ENCODE peak calls at places on chromosome 5, in nine cellular contexts. One of them, this sample, is unnamed.

GRCh38 chr5:89028579-89029272 is 145.7 kb upstream of the MEF2C start:
- DNase-seq in upper lobe of right lung: no peak
- DNase-seq in CD4-positive, alpha-beta T cell: no peak
- DNase-seq in GM23248: peak; percentile 77
- DNase-seq in thyroid gland: no peak
- DNase-seq in left lung: no peak
- DNase-seq in right lobe of liver: no peak
- DNase-seq in OCI-LY7: no peak
- DNase-seq in adrenal gland: no peak
- DNase-seq in this sample: no peak

GRCh38 chr5:9196403-9197224 is 349.3 kb downstream of the SEMA5A start:
- DNase-seq in GM23248: peak; percentile 78
- DNase-seq in CD4-positive, alpha-beta T cell: no peak
- DNase-seq in left lung: no peak
- DNase-seq in adrenal gland: no peak
- DNase-seq in thyroid gland: no peak
- DNase-seq in OCI-LY7: no peak
- DNase-seq in right lobe of liver: no peak
- DNase-seq in upper lobe of right lung: no peak
- DNase-seq in this sample: no peak

GRCh38 chr5:83204651-83205050 is 127.3 kb downstream of the XRCC4 start:
- DNase-seq in adrenal gland: no peak
- DNase-seq in right lobe of liver: no peak
- DNase-seq in GM23248: no peak
- DNase-seq in left lung: no peak
- DNase-seq in upper lobe of right lung: no peak
- DNase-seq in OCI-LY7: no peak
- DNase-seq in CD4-positive, alpha-beta T cell: no peak
- DNase-seq in thyroid gland: no peak
- DNase-seq in this sample: no peak

GRCh38 chr5:174793684-174794328 is 69.4 kb downstream of the MSX2 start:
- DNase-seq in CD4-positive, alpha-beta T cell: peak; percentile 29
- DNase-seq in upper lobe of right lung: peak; percentile 76
- DNase-seq in thyroid gland: peak; percentile 52
- DNase-seq in OCI-LY7: peak; percentile 29
- DNase-seq in right lobe of liver: peak; percentile 64
- DNase-seq in GM23248: peak; percentile 83
- DNase-seq in adrenal gland: peak; percentile 59
- DNase-seq in left lung: peak; percentile 44
- DNase-seq in this sample: peak; percentile 18

GRCh38 chr5:14109041-14109747 is 33.9 kb upstream of the TRIO start:
- DNase-seq in GM23248: peak; percentile 91
- DNase-seq in upper lobe of right lung: no peak
- DNase-seq in OCI-LY7: no peak
- DNase-seq in adrenal gland: no peak
- DNase-seq in thyroid gland: no peak
- DNase-seq in right lobe of liver: no peak
- DNase-seq in left lung: no peak
- DNase-seq in CD4-positive, alpha-beta T cell: no peak
- DNase-seq in this sample: no peak

GRCh38 chr5:14743601-14744295 is 79.2 kb downstream of the OTULIN start:
- DNase-seq in thyroid gland: no peak
- DNase-seq in left lung: no peak
- DNase-seq in adrenal gland: no peak
- DNase-seq in OCI-LY7: no peak
- DNase-seq in GM23248: peak; percentile 75
- DNase-seq in right lobe of liver: no peak
- DNase-seq in upper lobe of right lung: no peak
- DNase-seq in CD4-positive, alpha-beta T cell: no peak
- DNase-seq in this sample: no peak

GRCh38 chr5:158145827-158146226 is 286.9 kb upstream of the CLINT1 start:
- DNase-seq in upper lobe of right lung: no peak
- DNase-seq in CD4-positive, alpha-beta T cell: no peak
- DNase-seq in OCI-LY7: no peak
- DNase-seq in right lobe of liver: no peak
- DNase-seq in adrenal gland: no peak
- DNase-seq in left lung: no peak
- DNase-seq in GM23248: no peak
- DNase-seq in thyroid gland: no peak
- DNase-seq in this sample: no peak

GRCh38 chr5:17796757-17797398 is 162.6 kb downstream of the TAF11L14 start:
- DNase-seq in GM23248: no peak
- DNase-seq in CD4-positive, alpha-beta T cell: no peak
- DNase-seq in OCI-LY7: no peak
- DNase-seq in left lung: no peak
- DNase-seq in upper lobe of right lung: no peak
- DNase-seq in right lobe of liver: no peak
- DNase-seq in thyroid gland: no peak
- DNase-seq in adrenal gland: no peak
- DNase-seq in this sample: no peak

GRCh38 chr5:42749020-42749419 is 7.6 kb upstream of the CCDC152 start:
- DNase-seq in right lobe of liver: no peak
- DNase-seq in adrenal gland: no peak
- DNase-seq in OCI-LY7: no peak
- DNase-seq in CD4-positive, alpha-beta T cell: no peak
- DNase-seq in left lung: no peak
- DNase-seq in GM23248: peak; percentile 10
- DNase-seq in upper lobe of right lung: no peak
- DNase-seq in thyroid gland: no peak
- DNase-seq in this sample: no peak

GRCh38 chr5:57468481-57469165 is 14.0 kb downstream of the ACTBL2 start:
- DNase-seq in CD4-positive, alpha-beta T cell: no peak
- DNase-seq in thyroid gland: no peak
- DNase-seq in OCI-LY7: no peak
- DNase-seq in adrenal gland: no peak
- DNase-seq in upper lobe of right lung: no peak
- DNase-seq in right lobe of liver: no peak
- DNase-seq in GM23248: peak; percentile 89
- DNase-seq in left lung: no peak
- DNase-seq in this sample: no peak

GRCh38 chr5:138953370-138954256 is 78.5 kb upstream of the LRRTM2 start:
- DNase-seq in upper lobe of right lung: peak; percentile 88
- DNase-seq in left lung: peak; percentile 91
- DNase-seq in GM23248: peak; percentile 76
- DNase-seq in right lobe of liver: peak; percentile 81
- DNase-seq in adrenal gland: peak; percentile 97
- DNase-seq in thyroid gland: peak; percentile 96
- DNase-seq in OCI-LY7: no peak
- DNase-seq in CD4-positive, alpha-beta T cell: no peak
- DNase-seq in this sample: no peak

GRCh38 chr5:73447234-73448071 is 1.1 kb downstream of the FOXD1 start:
- DNase-seq in OCI-LY7: peak; percentile 57
- DNase-seq in right lobe of liver: no peak
- DNase-seq in CD4-positive, alpha-beta T cell: peak; percentile 40
- DNase-seq in upper lobe of right lung: peak; percentile 63
- DNase-seq in GM23248: peak; percentile 88
- DNase-seq in left lung: no peak
- DNase-seq in thyroid gland: no peak
- DNase-seq in adrenal gland: no peak
- DNase-seq in this sample: peak; percentile 30

GRCh38 chr5:153784277-153784676 is 254.4 kb downstream of the FAM114A2 start:
- DNase-seq in GM23248: peak; percentile 59
- DNase-seq in upper lobe of right lung: no peak
- DNase-seq in adrenal gland: no peak
- DNase-seq in OCI-LY7: no peak
- DNase-seq in thyroid gland: no peak
- DNase-seq in left lung: no peak
- DNase-seq in CD4-positive, alpha-beta T cell: no peak
- DNase-seq in right lobe of liver: no peak
- DNase-seq in this sample: no peak

GRCh38 chr5:135721548-135722090 is 112.8 kb upstream of the SLC25A48 start:
- DNase-seq in OCI-LY7: no peak
- DNase-seq in upper lobe of right lung: no peak
- DNase-seq in GM23248: no peak
- DNase-seq in thyroid gland: no peak
- DNase-seq in right lobe of liver: no peak
- DNase-seq in left lung: no peak
- DNase-seq in CD4-positive, alpha-beta T cell: no peak
- DNase-seq in adrenal gland: no peak
- DNase-seq in this sample: no peak

GRCh38 chr5:159341914-159342313 is 11.6 kb upstream of the IL12B start:
- DNase-seq in adrenal gland: peak; percentile 91
- DNase-seq in thyroid gland: peak; percentile 72
- DNase-seq in GM23248: peak; percentile 93
- DNase-seq in OCI-LY7: no peak
- DNase-seq in left lung: peak; percentile 81
- DNase-seq in upper lobe of right lung: peak; percentile 72
- DNase-seq in right lobe of liver: peak; percentile 73
- DNase-seq in CD4-positive, alpha-beta T cell: peak; percentile 25
- DNase-seq in this sample: peak; percentile 53

GRCh38 chr5:625516-625915 is 13.4 kb downstream of the CEP72 start:
- DNase-seq in upper lobe of right lung: peak; percentile 41
- DNase-seq in thyroid gland: no peak
- DNase-seq in right lobe of liver: no peak
- DNase-seq in OCI-LY7: no peak
- DNase-seq in adrenal gland: no peak
- DNase-seq in GM23248: no peak
- DNase-seq in CD4-positive, alpha-beta T cell: no peak
- DNase-seq in left lung: peak; percentile 24
- DNase-seq in this sample: peak; percentile 1

GRCh38 chr5:175082346-175082745 is 358.0 kb downstream of the MSX2 start:
- DNase-seq in thyroid gland: no peak
- DNase-seq in upper lobe of right lung: no peak
- DNase-seq in CD4-positive, alpha-beta T cell: no peak
- DNase-seq in GM23248: no peak
- DNase-seq in adrenal gland: no peak
- DNase-seq in left lung: no peak
- DNase-seq in right lobe of liver: no peak
- DNase-seq in OCI-LY7: no peak
- DNase-seq in this sample: no peak

GRCh38 chr5:108212775-108213346 is 169.0 kb downstream of the FBXL17 start:
- DNase-seq in CD4-positive, alpha-beta T cell: no peak
- DNase-seq in right lobe of liver: no peak
- DNase-seq in left lung: peak; percentile 36
- DNase-seq in thyroid gland: peak; percentile 84
- DNase-seq in upper lobe of right lung: no peak
- DNase-seq in OCI-LY7: no peak
- DNase-seq in adrenal gland: no peak
- DNase-seq in GM23248: peak; percentile 10
- DNase-seq in this sample: no peak

GRCh38 chr5:146540421-146540820 is 24.4 kb upstream of the GPR151 start:
- DNase-seq in thyroid gland: no peak
- DNase-seq in left lung: no peak
- DNase-seq in adrenal gland: no peak
- DNase-seq in OCI-LY7: no peak
- DNase-seq in CD4-positive, alpha-beta T cell: no peak
- DNase-seq in right lobe of liver: no peak
- DNase-seq in GM23248: peak; percentile 25
- DNase-seq in upper lobe of right lung: no peak
- DNase-seq in this sample: no peak

GRCh38 chr5:44398382-44398781 is 9.2 kb upstream of the FGF10 start:
- DNase-seq in left lung: no peak
- DNase-seq in upper lobe of right lung: no peak
- DNase-seq in OCI-LY7: no peak
- DNase-seq in adrenal gland: no peak
- DNase-seq in GM23248: no peak
- DNase-seq in thyroid gland: no peak
- DNase-seq in right lobe of liver: no peak
- DNase-seq in CD4-positive, alpha-beta T cell: no peak
- DNase-seq in this sample: no peak

GRCh38 chr5:44401611-44402010 is 12.4 kb upstream of the FGF10 start:
- DNase-seq in OCI-LY7: no peak
- DNase-seq in left lung: no peak
- DNase-seq in right lobe of liver: no peak
- DNase-seq in adrenal gland: no peak
- DNase-seq in GM23248: no peak
- DNase-seq in thyroid gland: no peak
- DNase-seq in upper lobe of right lung: no peak
- DNase-seq in CD4-positive, alpha-beta T cell: no peak
- DNase-seq in this sample: no peak

GRCh38 chr5:44396312-44396711 is 7.1 kb upstream of the FGF10 start:
- DNase-seq in thyroid gland: no peak
- DNase-seq in left lung: no peak
- DNase-seq in CD4-positive, alpha-beta T cell: no peak
- DNase-seq in OCI-LY7: no peak
- DNase-seq in right lobe of liver: no peak
- DNase-seq in upper lobe of right lung: no peak
- DNase-seq in adrenal gland: no peak
- DNase-seq in GM23248: no peak
- DNase-seq in this sample: no peak

DNA sequence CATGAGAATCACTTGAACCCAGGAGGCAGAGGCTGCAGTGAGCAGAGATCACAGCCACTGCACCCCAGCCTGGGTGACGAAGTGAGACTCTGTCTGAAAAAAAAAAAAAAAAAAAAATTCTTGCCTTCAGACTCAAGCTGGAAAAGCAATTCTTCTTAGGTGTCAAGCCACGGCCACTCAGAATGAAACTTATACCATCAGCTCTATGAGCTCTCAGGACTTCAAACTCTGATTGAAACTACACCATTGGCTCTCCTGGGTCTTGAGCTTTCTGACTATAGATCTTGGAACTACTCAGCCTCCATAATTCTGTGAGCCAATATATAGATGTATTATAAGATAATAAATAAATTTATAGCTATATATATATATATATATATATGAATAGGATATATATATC is 12.9 kb upstream of the FGF10 start:
- DNase-seq in right lobe of liver: no peak
- DNase-seq in adrenal gland: no peak
- DNase-seq in GM23248: no peak
- DNase-seq in thyroid gland: no peak
- DNase-seq in upper lobe of right lung: no peak
- DNase-seq in OCI-LY7: no peak
- DNase-seq in left lung: no peak
- DNase-seq in CD4-positive, alpha-beta T cell: no peak
- DNase-seq in this sample: no peak
- H3K9me3 ChIP-seq in right lobe of liver: no peaks in the 10 kb centered on the region
- H3K9me3 ChIP-seq in adrenal gland: no peaks in the 10 kb centered on the region
- H3K9me3 ChIP-seq in GM23248: no peaks in the 10 kb centered on the region
- H3K9me3 ChIP-seq in thyroid gland: no peaks in the 10 kb centered on the region
- H3K9me3 ChIP-seq in upper lobe of right lung: no peaks in the 10 kb centered on the region
- H3K9me3 ChIP-seq in OCI-LY7: no peaks in the 10 kb centered on the region
- H3K9me3 ChIP-seq in left lung: no peaks in the 10 kb centered on the region
- H3K9me3 ChIP-seq in CD4-positive, alpha-beta T cell: no peaks in the 10 kb centered on the region
- H3K9me3 ChIP-seq in this sample: no peaks in the 10 kb centered on the region

GRCh38 chr5:50318220-50318619 is 122.9 kb downstream of the EMB start:
- DNase-seq in GM23248: no peak
- DNase-seq in CD4-positive, alpha-beta T cell: no peak
- DNase-seq in adrenal gland: no peak
- DNase-seq in right lobe of liver: no peak
- DNase-seq in thyroid gland: no peak
- DNase-seq in OCI-LY7: no peak
- DNase-seq in left lung: no peak
- DNase-seq in upper lobe of right lung: no peak
- DNase-seq in this sample: no peak
- H3K9me3 ChIP-seq in GM23248: no peaks in the 10 kb centered on the region
- H3K9me3 ChIP-seq in CD4-positive, alpha-beta T cell: no peaks in the 10 kb centered on the region
- H3K9me3 ChIP-seq in adrenal gland: no peaks in the 10 kb centered on the region
- H3K9me3 ChIP-seq in right lobe of liver: no peaks in the 10 kb centered on the region
- H3K9me3 ChIP-seq in thyroid gland: no peaks in the 10 kb centered on the region
- H3K9me3 ChIP-seq in OCI-LY7: no peaks in the 10 kb centered on the region
- H3K9me3 ChIP-seq in left lung: no peaks in the 10 kb centered on the region
- H3K9me3 ChIP-seq in upper lobe of right lung: no peaks in the 10 kb centered on the region
- H3K9me3 ChIP-seq in this sample: no peaks in the 10 kb centered on the region

GRCh38 chr5:113806823-113807222 is 293.3 kb downstream of the YTHDC2 start:
- DNase-seq in OCI-LY7: no peak
- DNase-seq in CD4-positive, alpha-beta T cell: no peak
- DNase-seq in upper lobe of right lung: no peak
- DNase-seq in adrenal gland: no peak
- DNase-seq in left lung: no peak
- DNase-seq in GM23248: peak; percentile 62
- DNase-seq in right lobe of liver: no peak
- DNase-seq in thyroid gland: peak; percentile 52
- DNase-seq in this sample: no peak
- H3K9me3 ChIP-seq in OCI-LY7: no peaks in the 10 kb centered on the region
- H3K9me3 ChIP-seq in CD4-positive, alpha-beta T cell: no peaks in the 10 kb centered on the region
- H3K9me3 ChIP-seq in upper lobe of right lung: no peaks in the 10 kb centered on the region
- H3K9me3 ChIP-seq in adrenal gland: no peaks in the 10 kb centered on the region
- H3K9me3 ChIP-seq in left lung: no peaks in the 10 kb centered on the region
- H3K9me3 ChIP-seq in GM23248: no peaks in the 10 kb centered on the region
- H3K9me3 ChIP-seq in right lobe of liver: no peaks in the 10 kb centered on the region
- H3K9me3 ChIP-seq in thyroid gland: no peaks in the 10 kb centered on the region
- H3K9me3 ChIP-seq in this sample: no peaks in the 10 kb centered on the region

GRCh38 chr5:141272906-141273305 is 27.7 kb downstream of the PCDHB15 start:
- DNase-seq in upper lobe of right lung: no peak
- DNase-seq in thyroid gland: no peak
- DNase-seq in left lung: no peak
- DNase-seq in right lobe of liver: no peak
- DNase-seq in GM23248: no peak
- DNase-seq in OCI-LY7: peak; percentile 23
- DNase-seq in adrenal gland: no peak
- DNase-seq in CD4-positive, alpha-beta T cell: no peak
- DNase-seq in this sample: no peak
- H3K9me3 ChIP-seq in upper lobe of right lung: peaks cover 58% of the 10 kb centered on the region
- H3K9me3 ChIP-seq in thyroid gland: no peaks in the 10 kb centered on the region
- H3K9me3 ChIP-seq in left lung: peaks cover 5% of the 10 kb centered on the region
- H3K9me3 ChIP-seq in right lobe of liver: no peaks in the 10 kb centered on the region
- H3K9me3 ChIP-seq in GM23248: no peaks in the 10 kb centered on the region
- H3K9me3 ChIP-seq in OCI-LY7: peaks cover 3% of the 10 kb centered on the region
- H3K9me3 ChIP-seq in adrenal gland: no peaks in the 10 kb centered on the region
- H3K9me3 ChIP-seq in CD4-positive, alpha-beta T cell: peaks cover 93% of the 10 kb centered on the region
- H3K9me3 ChIP-seq in this sample: peaks cover 14% of the 10 kb centered on the region